ENCODE peak calls at places on chromosomes 11 and 22, in four cellular contexts. L is upper lobe of left lung, G is stomach, H is sigmoid colon. O is an unnamed sample.

GRCh38 chr11:96314326-96315050 is 28.5 kb downstream of the MAML2 start:
- DNase-seq in L (no peak), G (no peak), H (no peak), O (no peak)

GRCh38 chr11:27816200-27816599 is 115.9 kb upstream of the BDNF start:
- DNase-seq in L (no peak), G (no peak), H (no peak), O (no peak)

GRCh38 chr11:32891657-32892354 is 805 bp upstream of the QSER1 start:
- DNase-seq in L (no peak), G (no peak), H (no peak), O (no peak)

GRCh38 chr11:121311373-121311772 is 18.8 kb downstream of the SC5D start:
- DNase-seq in L (no peak), G (no peak), H (no peak), O (no peak)

GRCh38 chr11:123640677-123641494 is 13.5 kb downstream of the SCN3B start:
- DNase-seq in L (peak), G (peak), H (no peak), O (no peak)

GRCh38 chr11:34459507-34460162 is 20.9 kb downstream of the CAT start:
- DNase-seq in L (no peak), G (no peak), H (no peak), O (no peak)

GRCh38 chr11:10511046-10511711 is 29.8 kb downstream of the RNF141 start:
- DNase-seq in L (no peak), G (no peak), H (no peak), O (no peak)

GRCh38 chr22:27965547-27965946 is 46.5 kb upstream of the PITPNB start:
- DNase-seq in L (no peak), G (no peak), H (no peak), O (no peak)

GRCh38 chr11:31690041-31690440 is 121.1 kb downstream of the PAX6 start:
- DNase-seq in L (no peak), G (no peak), H (no peak), O (no peak)

GRCh38 chr11:85774256-85775097 is 36.5 kb downstream of the SYTL2 start:
- DNase-seq in L (no peak), G (no peak), H (no peak), O (no peak)

GRCh38 chr22:28891156-28891733 is 7.9 kb downstream of the ZNRF3 start:
- DNase-seq in L (no peak), G (no peak), H (peak), O (no peak)

GRCh38 chr11:69193151-69193550 is 37.4 kb downstream of the SMIM38 start:
- DNase-seq in L (no peak), G (no peak), H (no peak), O (no peak)

GRCh38 chr22:30931541-30932300 is 36.9 kb downstream of the MORC2 start:
- DNase-seq in L (no peak), G (no peak), H (no peak), O (no peak)

GRCh38 chr11:72568861-72569260 is 105.4 kb downstream of the PDE2A start:
- DNase-seq in L (no peak), G (no peak), H (no peak), O (no peak)

GRCh38 chr22:45866398-45867117 is 110.4 kb downstream of the WNT7B start:
- DNase-seq in L (no peak), G (peak), H (no peak), O (no peak)

GRCh38 chr11:34758262-34758661 is 137.4 kb downstream of the EHF start:
- DNase-seq in L (no peak), G (no peak), H (no peak), O (no peak)

DNA sequence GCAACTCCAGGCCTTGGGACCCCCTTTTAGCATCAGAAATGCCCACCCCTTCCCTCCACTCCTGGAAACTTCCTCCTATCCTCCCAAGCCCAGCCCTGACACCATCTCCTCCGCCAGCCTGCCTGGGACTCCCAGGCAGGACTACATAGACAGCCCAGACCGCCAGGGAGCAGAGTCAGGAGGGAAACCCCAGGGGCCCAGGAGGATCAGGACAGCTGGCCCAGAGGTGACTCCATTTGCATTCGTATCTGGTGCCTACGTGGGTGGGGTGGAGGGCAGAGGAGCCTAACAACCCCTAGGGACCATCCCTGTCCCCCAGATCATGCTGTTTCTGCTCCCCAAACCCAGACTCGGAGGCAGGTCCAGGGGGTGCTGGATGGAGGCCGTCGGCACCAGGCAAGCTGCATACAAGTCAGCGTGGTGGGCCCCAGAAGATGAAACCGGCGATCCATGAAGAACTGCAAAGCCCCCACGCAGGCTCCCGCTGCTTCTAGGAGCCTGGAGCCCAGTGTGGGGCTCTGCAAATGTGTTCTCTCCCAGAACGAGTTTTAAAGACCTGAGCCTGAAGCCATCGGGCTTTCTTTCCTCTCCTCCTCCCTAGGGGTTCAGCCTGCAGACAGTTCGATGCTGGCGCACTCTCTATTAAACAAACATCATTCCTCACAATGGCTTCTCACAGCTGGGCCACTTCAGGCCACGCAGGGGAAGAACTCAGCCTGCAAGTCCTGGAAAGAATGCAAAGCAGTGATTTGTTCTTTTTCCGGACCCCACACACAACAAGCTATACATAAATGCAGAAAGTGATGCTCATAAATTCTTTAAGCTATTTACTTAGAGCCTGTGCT is 1506.8 kb downstream of the BRD1 start:
- DNase-seq in L (no peak), G (no peak), H (peak), O (no peak)
- TF ChIP-seq CTCF in L (no peak), G (no peak), H (no peak), O (no peak)

GRCh38 chr22:39280250-39280649 is 35.5 kb upstream of the PDGFB start:
- DNase-seq in L (no peak), G (no peak), H (no peak), O (no peak)
- TF ChIP-seq POLR2AphosphoS5 in L (no peak), G (no peak), H (no peak), O (no peak)

GRCh38 chr11:60972182-60973030 is 926 bp downstream of the CD6 start:
- DNase-seq in L (no peak), G (no peak), H (no peak), O (no peak)
- H3K4me3 ChIP-seq in L (peak), G (peak), H (no peak), O (no peak)

DNA sequence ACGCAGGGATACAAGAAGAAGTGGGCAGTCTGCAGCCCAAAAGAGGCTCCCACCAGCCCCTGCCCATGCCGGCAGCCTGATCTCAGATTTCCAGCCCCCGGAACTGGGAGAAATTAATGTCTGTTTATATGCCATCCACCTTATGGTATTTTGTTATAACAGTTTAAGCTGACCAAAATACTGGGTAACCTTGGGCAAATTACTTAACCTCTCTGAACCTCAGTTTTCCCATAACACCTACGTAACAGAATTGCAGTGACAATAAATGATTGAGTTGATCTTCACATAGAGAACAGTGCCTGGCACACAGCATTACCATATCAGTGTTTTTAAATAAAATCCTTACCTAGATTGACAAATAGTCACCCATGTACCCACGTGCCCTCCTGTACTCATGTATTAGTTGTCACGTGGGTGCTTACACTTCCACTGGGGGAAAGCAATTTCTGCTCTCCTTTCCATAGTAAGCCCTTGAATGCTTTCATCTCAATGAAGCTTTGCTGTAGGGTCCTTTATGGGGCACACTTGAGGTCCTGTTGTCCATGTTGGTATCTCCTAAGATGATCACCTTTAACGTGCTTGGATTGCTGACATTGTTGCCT is 54.2 kb upstream of the PHF21A start:
- DNase-seq in L (no peak), G (no peak), H (no peak), O (no peak)
- TF ChIP-seq CTCF in L (no peak), G (no peak), H (no peak), O (no peak)